ENCODE peak calls at places on chromosome 17, in ten cellular contexts. S is IMR-90; V is lower leg skin; T is HepG2; Y is transverse colon; U is iris pigment epithelial cell; E is stimulated activated CD4-positive, alpha-beta T cell treated with anti-CD3 and anti-CD28 coated beads, Interleukin-12 subunit alpha, Interleukin-12 subunit beta, amount 100 ng/mL, for 4 hours; R is H9; O is upper lobe of right lung; F is LoVo. Q is an unnamed sample.

GRCh38 chr17:69055334-69055733 is 5.4 kb downstream of the ABCA9 start:
- DNase-seq in Y (no peak), T (no peak), S (no peak), F (no peak), V (no peak), R (no peak), E (no peak), U (no peak), O (no peak), Q (no peak)

GRCh38 chr17:80773243-80773991 is 218.2 kb upstream of the CHMP6 start:
- DNase-seq in O (no peak), S (peak), E (no peak), T (no peak), Y (peak), U (peak), R (peak), V (no peak), F (no peak), Q (no peak)

GRCh38 chr17:80833952-80834895 is 157.4 kb upstream of the CHMP6 start:
- DNase-seq in R (no peak), T (no peak), E (no peak), V (peak), Y (no peak), F (no peak), O (peak), U (peak), S (peak), Q (peak)

GRCh38 chr17:8563981-8564602 is 66.4 kb downstream of the MYH10 start:
- DNase-seq in V (no peak), E (no peak), U (peak), T (no peak), Y (no peak), F (no peak), O (no peak), R (no peak), S (peak), Q (no peak)

GRCh38 chr17:7822126-7822525 is 11.9 kb upstream of the KDM6B start:
- DNase-seq in R (peak), U (no peak), V (no peak), O (no peak), Y (no peak), S (no peak), F (no peak), E (no peak), T (no peak), Q (no peak)

GRCh38 chr17:7558544-7559306 is at the start of gene TNFSF13:
- DNase-seq in E (no peak), F (no peak), S (no peak), Y (peak), R (no peak), O (peak), V (no peak), T (no peak), U (no peak), Q (peak)

GRCh38 chr17:32487460-32488176 is 825 bp downstream of the CDK5R1 start:
- DNase-seq in E (no peak), F (no peak), U (no peak), S (no peak), Y (no peak), V (no peak), R (no peak), O (peak), T (no peak), Q (peak)

GRCh38 chr17:2542456-2542855 is 30.8 kb upstream of the METTL16 start:
- DNase-seq in O (no peak), T (no peak), E (no peak), U (no peak), S (no peak), F (no peak), R (no peak), V (no peak), Y (no peak), Q (no peak)

GRCh38 chr17:10398352-10398751 is 23.4 kb downstream of the MYH8 start:
- DNase-seq in F (no peak), R (peak), E (no peak), V (no peak), U (no peak), T (no peak), O (no peak), S (no peak), Y (no peak), Q (no peak)

GRCh38 chr17:15194859-15195277 is 70.3 kb downstream of the PMP22 start:
- DNase-seq in E (no peak), U (no peak), T (no peak), V (no peak), R (no peak), F (no peak), O (no peak), Y (no peak), S (peak), Q (no peak)

GRCh38 chr17:14833201-14833773 is 431.8 kb downstream of the PMP22 start:
- DNase-seq in R (no peak), V (no peak), O (no peak), F (no peak), E (no peak), Y (no peak), S (peak), U (peak), T (no peak), Q (no peak)

GRCh38 chr17:28371245-28372202 is at the start of gene SARM1:
- DNase-seq in S (peak), E (peak), F (peak), R (peak), V (peak), T (peak), O (peak), Y (peak), U (peak), Q (peak)

GRCh38 chr17:76036497-76037380 is 9.6 kb upstream of the EVPL start:
- DNase-seq in F (no peak), T (no peak), V (no peak), U (no peak), S (peak), Y (peak), R (no peak), O (no peak), E (no peak), Q (no peak)

GRCh38 chr17:44345497-44346026 is 460 bp downstream of the GRN start:
- DNase-seq in F (peak), S (peak), U (peak), O (no peak), R (peak), E (peak), T (peak), V (peak), Y (peak), Q (no peak)

GRCh38 chr17:77875051-77875780 is 83.3 kb upstream of the TNRC6C start:
- DNase-seq in S (peak), U (peak), R (no peak), T (no peak), E (no peak), F (peak), V (no peak), O (no peak), Y (no peak), Q (no peak)

GRCh38 chr17:76079577-76080206 is 710 bp downstream of the ZACN start:
- DNase-seq in T (no peak), O (peak), U (no peak), R (peak), E (no peak), F (no peak), Y (no peak), V (no peak), S (no peak), Q (no peak)

GRCh38 chr17:80063815-80064585 is 27.6 kb downstream of the CCDC40 start:
- DNase-seq in Y (peak), F (peak), O (peak), E (no peak), R (no peak), V (peak), T (peak), U (peak), S (peak), Q (peak)

GRCh38 chr17:30237296-30238002 is 2.0 kb upstream of the SLC6A4 start:
- DNase-seq in T (no peak), F (no peak), Y (no peak), O (no peak), V (no peak), R (no peak), U (no peak), S (no peak), E (no peak), Q (no peak)

GRCh38 chr17:72916991-72917390 is 175.5 kb downstream of the SLC39A11 start:
- DNase-seq in F (no peak), R (no peak), V (no peak), O (no peak), E (no peak), T (no peak), S (peak), U (no peak), Y (no peak), Q (no peak)

GRCh38 chr17:17032131-17032692 is 10.0 kb upstream of the MPRIP start:
- DNase-seq in V (no peak), F (no peak), Y (peak), R (no peak), O (peak), T (peak), S (peak), E (no peak), U (peak), Q (peak)

GRCh38 chr17:63329876-63330275 is 116.2 kb downstream of the CYB561 start:
- DNase-seq in R (no peak), S (no peak), F (no peak), O (no peak), Y (no peak), E (no peak), T (no peak), V (no peak), U (no peak), Q (no peak)